ENCODE peak calls at places on chromosome 2, in seven cellular contexts. One of them, this sample, is unnamed.

GRCh38 chr2:177817300-177817699 is 255.3 kb downstream of the PDE11A start:
- DNase-seq in spleen: no peak
- DNase-seq in choroid plexus epithelial cell: no peak
- DNase-seq in AG04449: no peak
- DNase-seq in PC-9: no peak
- DNase-seq in A549: no peak
- DNase-seq in ovary: no peak
- DNase-seq in this sample: no peak

GRCh38 chr2:101387151-101387807 is at the start of gene CREG2:
- DNase-seq in A549: peak
- DNase-seq in ovary: peak
- DNase-seq in spleen: peak
- DNase-seq in choroid plexus epithelial cell: peak
- DNase-seq in PC-9: peak
- DNase-seq in AG04449: no peak
- DNase-seq in this sample: no peak

GRCh38 chr2:188810591-188810990 is 163.6 kb upstream of the COL3A1 start:
- DNase-seq in choroid plexus epithelial cell: no peak
- DNase-seq in A549: no peak
- DNase-seq in PC-9: no peak
- DNase-seq in AG04449: no peak
- DNase-seq in ovary: no peak
- DNase-seq in spleen: no peak
- DNase-seq in this sample: no peak

GRCh38 chr2:207674826-207675225 is 36.6 kb upstream of the CCNYL1 start:
- DNase-seq in AG04449: no peak
- DNase-seq in A549: peak
- DNase-seq in PC-9: no peak
- DNase-seq in choroid plexus epithelial cell: no peak
- DNase-seq in spleen: no peak
- DNase-seq in ovary: no peak
- DNase-seq in this sample: no peak

GRCh38 chr2:54088719-54089118 is 26.7 kb upstream of the ACYP2 start:
- DNase-seq in A549: no peak
- DNase-seq in AG04449: no peak
- DNase-seq in spleen: no peak
- DNase-seq in PC-9: no peak
- DNase-seq in ovary: no peak
- DNase-seq in choroid plexus epithelial cell: no peak
- DNase-seq in this sample: no peak

GRCh38 chr2:235162070-235162469 is 210.3 kb downstream of the SH3BP4 start:
- DNase-seq in A549: no peak
- DNase-seq in AG04449: no peak
- DNase-seq in spleen: no peak
- DNase-seq in ovary: no peak
- DNase-seq in PC-9: no peak
- DNase-seq in choroid plexus epithelial cell: peak
- DNase-seq in this sample: no peak

GRCh38 chr2:64311948-64312621 is 141.9 kb upstream of the LGALSL start:
- DNase-seq in A549: peak
- DNase-seq in PC-9: peak
- DNase-seq in AG04449: peak
- DNase-seq in ovary: peak
- DNase-seq in choroid plexus epithelial cell: peak
- DNase-seq in spleen: no peak
- DNase-seq in this sample: peak

GRCh38 chr2:189076572-189076971 is 102.4 kb downstream of the COL3A1 start:
- DNase-seq in choroid plexus epithelial cell: peak
- DNase-seq in ovary: peak
- DNase-seq in spleen: no peak
- DNase-seq in AG04449: no peak
- DNase-seq in PC-9: no peak
- DNase-seq in A549: no peak
- DNase-seq in this sample: no peak

GRCh38 chr2:180174580-180174979 is 167.5 kb upstream of the CWC22 start:
- DNase-seq in A549: no peak
- DNase-seq in choroid plexus epithelial cell: no peak
- DNase-seq in PC-9: no peak
- DNase-seq in spleen: no peak
- DNase-seq in ovary: no peak
- DNase-seq in AG04449: no peak
- DNase-seq in this sample: no peak

GRCh38 chr2:197368412-197368811 is 57.8 kb upstream of the ANKRD44 start:
- DNase-seq in spleen: no peak
- DNase-seq in A549: no peak
- DNase-seq in choroid plexus epithelial cell: no peak
- DNase-seq in AG04449: no peak
- DNase-seq in PC-9: no peak
- DNase-seq in ovary: no peak
- DNase-seq in this sample: no peak

GRCh38 chr2:39929531-39929930 is 150.5 kb upstream of the THUMPD2 start:
- DNase-seq in AG04449: no peak
- DNase-seq in PC-9: peak
- DNase-seq in ovary: no peak
- DNase-seq in A549: no peak
- DNase-seq in choroid plexus epithelial cell: no peak
- DNase-seq in spleen: no peak
- DNase-seq in this sample: no peak

GRCh38 chr2:47566207-47566858 is 163.4 kb downstream of the MSH2 start:
- DNase-seq in ovary: no peak
- DNase-seq in A549: no peak
- DNase-seq in choroid plexus epithelial cell: no peak
- DNase-seq in spleen: no peak
- DNase-seq in PC-9: no peak
- DNase-seq in AG04449: no peak
- DNase-seq in this sample: no peak

GRCh38 chr2:127596311-127597045 is 49.5 kb upstream of the GPR17 start:
- DNase-seq in PC-9: no peak
- DNase-seq in AG04449: no peak
- DNase-seq in ovary: no peak
- DNase-seq in choroid plexus epithelial cell: no peak
- DNase-seq in A549: no peak
- DNase-seq in spleen: peak
- DNase-seq in this sample: no peak

GRCh38 chr2:31318360-31319336 is 84.7 kb downstream of the EHD3 start:
- DNase-seq in PC-9: no peak
- DNase-seq in ovary: no peak
- DNase-seq in spleen: peak
- DNase-seq in A549: no peak
- DNase-seq in AG04449: no peak
- DNase-seq in choroid plexus epithelial cell: peak
- DNase-seq in this sample: peak

GRCh38 chr2:160491922-160492371 is 1.7 kb downstream of the RBMS1 start:
- DNase-seq in ovary: no peak
- DNase-seq in choroid plexus epithelial cell: peak
- DNase-seq in AG04449: peak
- DNase-seq in spleen: no peak
- DNase-seq in PC-9: no peak
- DNase-seq in A549: peak
- DNase-seq in this sample: no peak

GRCh38 chr2:136116111-136116812 is 1.7 kb downstream of the CXCR4 start:
- DNase-seq in ovary: no peak
- DNase-seq in spleen: peak
- DNase-seq in choroid plexus epithelial cell: no peak
- DNase-seq in A549: peak
- DNase-seq in PC-9: no peak
- DNase-seq in AG04449: no peak
- DNase-seq in this sample: no peak

GRCh38 chr2:54666131-54666637 is 57.3 kb upstream of the EML6 start:
- DNase-seq in choroid plexus epithelial cell: peak
- DNase-seq in A549: peak
- DNase-seq in ovary: peak
- DNase-seq in PC-9: no peak
- DNase-seq in spleen: no peak
- DNase-seq in AG04449: peak
- DNase-seq in this sample: no peak

GRCh38 chr2:170155723-170156253 is 22.2 kb upstream of the MYO3B start:
- DNase-seq in AG04449: no peak
- DNase-seq in A549: no peak
- DNase-seq in choroid plexus epithelial cell: no peak
- DNase-seq in spleen: no peak
- DNase-seq in PC-9: no peak
- DNase-seq in ovary: no peak
- DNase-seq in this sample: no peak

GRCh38 chr2:158269143-158269542 is 167.5 kb downstream of the UPP2 start:
- DNase-seq in spleen: no peak
- DNase-seq in ovary: no peak
- DNase-seq in A549: no peak
- DNase-seq in PC-9: no peak
- DNase-seq in choroid plexus epithelial cell: no peak
- DNase-seq in AG04449: no peak
- DNase-seq in this sample: no peak

GRCh38 chr2:208025814-208026184 is 472 bp upstream of the PLEKHM3 start:
- DNase-seq in ovary: no peak
- DNase-seq in PC-9: no peak
- DNase-seq in AG04449: no peak
- DNase-seq in spleen: peak
- DNase-seq in choroid plexus epithelial cell: peak
- DNase-seq in A549: no peak
- DNase-seq in this sample: no peak

GRCh38 chr2:12244070-12244469 is 472.7 kb upstream of the TRIB2 start:
- DNase-seq in ovary: no peak
- DNase-seq in spleen: no peak
- DNase-seq in PC-9: no peak
- DNase-seq in A549: no peak
- DNase-seq in AG04449: no peak
- DNase-seq in choroid plexus epithelial cell: peak
- DNase-seq in this sample: no peak

GRCh38 chr2:44290271-44290670 is 15.0 kb downstream of the SLC3A1 start:
- DNase-seq in AG04449: no peak
- DNase-seq in spleen: no peak
- DNase-seq in ovary: no peak
- DNase-seq in choroid plexus epithelial cell: peak
- DNase-seq in A549: peak
- DNase-seq in PC-9: no peak
- DNase-seq in this sample: no peak

GRCh38 chr2:21422050-21422449 is 298.3 kb downstream of the TDRD15 start:
- DNase-seq in choroid plexus epithelial cell: peak
- DNase-seq in spleen: no peak
- DNase-seq in AG04449: no peak
- DNase-seq in PC-9: peak
- DNase-seq in ovary: no peak
- DNase-seq in A549: peak
- DNase-seq in this sample: no peak
- TF ChIP-seq CTCF in choroid plexus epithelial cell: peak
- TF ChIP-seq CTCF in spleen: no peak
- TF ChIP-seq CTCF in AG04449: no peak
- TF ChIP-seq CTCF in PC-9: peak
- TF ChIP-seq CTCF in ovary: no peak
- TF ChIP-seq CTCF in A549: no peak
- TF ChIP-seq CTCF in this sample: no peak

GRCh38 chr2:151632993-151633592 is 101.2 kb downstream of the NEB start:
- DNase-seq in PC-9: no peak
- DNase-seq in ovary: no peak
- DNase-seq in spleen: no peak
- DNase-seq in choroid plexus epithelial cell: peak
- DNase-seq in A549: peak
- DNase-seq in AG04449: no peak
- DNase-seq in this sample: no peak
- TF ChIP-seq CTCF in PC-9: peak
- TF ChIP-seq CTCF in ovary: no peak
- TF ChIP-seq CTCF in spleen: no peak
- TF ChIP-seq CTCF in choroid plexus epithelial cell: peak
- TF ChIP-seq CTCF in A549: peak
- TF ChIP-seq CTCF in AG04449: no peak
- TF ChIP-seq CTCF in this sample: peak

GRCh38 chr2:63060079-63060482 is 9.5 kb downstream of the OTX1 start:
- DNase-seq in AG04449: no peak
- DNase-seq in spleen: no peak
- DNase-seq in ovary: no peak
- DNase-seq in choroid plexus epithelial cell: no peak
- DNase-seq in PC-9: no peak
- DNase-seq in A549: no peak
- DNase-seq in this sample: no peak

GRCh38 chr2:63058149-63058741 is 7.6 kb downstream of the OTX1 start:
- DNase-seq in AG04449: no peak
- DNase-seq in ovary: no peak
- DNase-seq in choroid plexus epithelial cell: no peak
- DNase-seq in PC-9: no peak
- DNase-seq in A549: no peak
- DNase-seq in spleen: no peak
- DNase-seq in this sample: no peak

GRCh38 chr2:63058742-63059433 is 8.3 kb downstream of the OTX1 start:
- DNase-seq in ovary: no peak
- DNase-seq in choroid plexus epithelial cell: no peak
- DNase-seq in A549: no peak
- DNase-seq in PC-9: no peak
- DNase-seq in AG04449: no peak
- DNase-seq in spleen: no peak
- DNase-seq in this sample: no peak

GRCh38 chr2:63057249-63058148 is 6.9 kb downstream of the OTX1 start:
- DNase-seq in ovary: no peak
- DNase-seq in PC-9: no peak
- DNase-seq in A549: no peak
- DNase-seq in spleen: no peak
- DNase-seq in AG04449: no peak
- DNase-seq in choroid plexus epithelial cell: no peak
- DNase-seq in this sample: no peak

GRCh38 chr2:63059434-63060078 is 8.9 kb downstream of the OTX1 start:
- DNase-seq in A549: no peak
- DNase-seq in choroid plexus epithelial cell: no peak
- DNase-seq in PC-9: no peak
- DNase-seq in spleen: no peak
- DNase-seq in AG04449: no peak
- DNase-seq in ovary: no peak
- DNase-seq in this sample: no peak
- TF ChIP-seq CTCF in A549: no peak
- TF ChIP-seq CTCF in choroid plexus epithelial cell: no peak
- TF ChIP-seq CTCF in PC-9: no peak
- TF ChIP-seq CTCF in spleen: no peak
- TF ChIP-seq CTCF in AG04449: no peak
- TF ChIP-seq CTCF in ovary: no peak
- TF ChIP-seq CTCF in this sample: no peak

DNA sequence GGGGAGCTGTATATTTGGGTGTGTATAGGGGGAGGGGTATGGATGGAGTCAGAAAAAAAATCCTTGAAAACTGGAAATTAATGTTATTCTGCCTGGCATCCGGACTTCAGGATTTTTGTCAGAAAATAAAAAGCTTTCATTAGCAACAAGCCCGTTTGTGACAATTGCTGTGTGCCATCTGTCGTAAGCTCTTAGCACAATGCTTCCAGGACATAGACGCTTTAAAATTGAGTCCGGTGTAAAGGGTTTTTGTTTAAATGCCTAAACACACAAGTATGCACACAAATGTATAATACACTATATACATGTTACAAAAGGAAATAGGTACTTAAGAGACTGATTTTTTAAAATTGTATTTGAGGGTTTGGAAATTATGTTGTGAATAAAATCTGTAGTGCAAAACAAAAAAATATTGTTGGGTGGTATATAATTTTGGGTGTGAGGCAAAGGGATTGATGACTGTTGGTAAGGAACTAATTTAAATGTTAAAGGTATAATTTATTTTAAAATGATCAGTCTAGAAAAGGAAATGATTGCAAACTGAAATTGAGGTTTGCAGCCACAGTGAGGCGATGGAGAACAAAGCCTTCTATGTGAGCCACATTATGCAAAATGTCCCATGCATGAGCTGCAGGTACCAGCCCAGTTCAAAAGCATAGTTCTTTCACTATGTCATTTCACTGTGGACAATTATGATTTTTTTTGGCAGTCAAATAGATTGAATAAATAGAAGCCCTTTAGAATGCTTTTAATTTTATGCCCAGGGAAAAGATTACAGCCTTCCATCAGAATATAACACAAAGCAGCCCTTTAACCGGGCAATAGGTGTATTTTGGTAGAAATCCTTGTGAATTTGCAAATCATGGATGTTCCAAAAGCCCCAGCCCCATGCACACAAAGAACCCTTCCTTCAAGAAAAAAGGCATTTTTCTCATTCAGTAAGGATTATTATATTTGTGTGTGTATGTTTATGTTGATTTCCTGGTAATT is 1.5 kb downstream of the MAP2 start:
- DNase-seq in PC-9: peak
- DNase-seq in AG04449: no peak
- DNase-seq in choroid plexus epithelial cell: peak
- DNase-seq in spleen: no peak
- DNase-seq in ovary: no peak
- DNase-seq in A549: peak
- DNase-seq in this sample: no peak
- TF ChIP-seq CTCF in PC-9: peak
- TF ChIP-seq CTCF in AG04449: peak
- TF ChIP-seq CTCF in choroid plexus epithelial cell: peak
- TF ChIP-seq CTCF in spleen: no peak
- TF ChIP-seq CTCF in ovary: no peak
- TF ChIP-seq CTCF in A549: peak
- TF ChIP-seq CTCF in this sample: peak

This sample was measured in AG09319.